ENCODE peak calls at places on chromosomes 5 and 9, in six cellular contexts. L, S, Y, X, H and P are unnamed samples.

GRCh38 chr5:95283761-95284511 is 958 bp downstream of the MCTP1 start:
- DNase-seq in X (peak), L (no peak), H (no peak), Y (peak), S (no peak), P (peak)

GRCh38 chr9:100505564-100506159 is 32.7 kb downstream of the TMEFF1 start:
- DNase-seq in X (peak), S (peak), Y (peak), H (no peak), L (peak), P (peak)

GRCh38 chr5:176447538-176447981 is 625 bp upstream of the FAF2 start:
- DNase-seq in X (no peak), L (no peak), Y (no peak), H (no peak), S (peak), P (peak)

GRCh38 chr5:8897316-8897715 is 648.6 kb downstream of the SEMA5A start:
- DNase-seq in Y (no peak), S (no peak), L (no peak), H (no peak), X (no peak), P (no peak)

GRCh38 chr9:114513050-114513951 is 8.0 kb upstream of the WHRN start:
- DNase-seq in Y (no peak), X (no peak), L (no peak), S (no peak), H (no peak), P (no peak)

GRCh38 chr5:138662599-138662998 is 87.4 kb upstream of the HSPA9 start:
- DNase-seq in Y (no peak), S (no peak), H (no peak), L (no peak), X (no peak), P (no peak)

GRCh38 chr9:84711936-84712335 is 42.4 kb downstream of the NTRK2 start:
- DNase-seq in L (peak), S (no peak), H (peak), X (no peak), Y (peak), P (no peak)

GRCh38 chr5:34789021-34789531 is 49.9 kb upstream of the TTC23L start:
- DNase-seq in X (no peak), Y (peak), L (peak), H (peak), S (no peak), P (no peak)

GRCh38 chr5:180007582-180007981 is 64.0 kb downstream of the RNF130 start:
- DNase-seq in H (no peak), X (no peak), S (no peak), L (no peak), Y (no peak), P (no peak)

GRCh38 chr9:118522093-118523028 is 818.2 kb downstream of the TLR4 start:
- DNase-seq in S (no peak), Y (peak), X (peak), L (peak), H (no peak), P (peak)

GRCh38 chr9:76027426-76027825 is 137.0 kb downstream of the PCSK5 start:
- DNase-seq in L (no peak), Y (no peak), X (no peak), H (no peak), S (no peak), P (no peak)

GRCh38 chr9:88593537-88594185 is 58.7 kb downstream of the NXNL2 start:
- DNase-seq in H (no peak), X (no peak), Y (peak), L (peak), S (peak), P (peak)

GRCh38 chr9:26263451-26263850 is 585.2 kb upstream of the TUSC1 start:
- DNase-seq in S (no peak), L (no peak), X (no peak), H (no peak), Y (no peak), P (no peak)

GRCh38 chr9:7387844-7388243 is 411.7 kb downstream of the DMAC1 start:
- DNase-seq in Y (no peak), X (no peak), S (no peak), L (no peak), H (no peak), P (no peak)

GRCh38 chr5:72510610-72511121 is 3.5 kb upstream of the ZNF366 start:
- DNase-seq in L (peak), S (no peak), X (no peak), Y (peak), H (no peak), P (no peak)

GRCh38 chr9:29861803-29862202 is 2288.5 kb upstream of the C9orf72 start:
- DNase-seq in S (no peak), H (no peak), X (no peak), Y (no peak), L (no peak), P (no peak)

GRCh38 chr5:87541033-87541432 is 128.3 kb upstream of the CCNH start:
- DNase-seq in S (no peak), L (peak), H (peak), Y (peak), X (peak), P (no peak)

GRCh38 chr9:9004844-9005243 is 1205.3 kb upstream of the DMAC1 start:
- DNase-seq in H (no peak), X (no peak), L (no peak), Y (no peak), S (no peak), P (no peak)

GRCh38 chr5:149358294-149358651 is 427 bp downstream of the PCYOX1L start:
- DNase-seq in L (no peak), X (no peak), S (peak), H (no peak), Y (no peak), P (no peak)

GRCh38 chr5:149990518-149991376 is 9.7 kb downstream of the TIGD6 start:
- DNase-seq in H (no peak), X (peak), S (peak), Y (peak), L (peak), P (peak)

GRCh38 chr9:86660146-86660545 is 287.2 kb downstream of the GAS1 start:
- DNase-seq in H (peak), X (no peak), S (no peak), L (peak), Y (peak), P (no peak)

GRCh38 chr9:109733690-109734089 is 46.3 kb upstream of the PALM2AKAP2 start:
- DNase-seq in S (no peak), L (peak), Y (peak), X (no peak), H (peak), P (no peak)

GRCh38 chr5:138597660-138598400 is 22.6 kb upstream of the HSPA9 start:
- DNase-seq in S (no peak), X (no peak), H (no peak), Y (peak), L (peak), P (no peak)

GRCh38 chr9:135960328-135961276 is 571 bp downstream of the UBAC1 start:
- DNase-seq in X (no peak), S (no peak), H (no peak), Y (peak), L (peak), P (no peak)

GRCh38 chr5:146213210-146213838 is 9.9 kb downstream of the RBM27 start:
- DNase-seq in S (no peak), L (peak), X (no peak), Y (peak), H (no peak), P (no peak)

GRCh38 chr9:114426046-114426948 is 38.5 kb upstream of the AKNA start:
- DNase-seq in Y (no peak), H (no peak), L (no peak), S (no peak), X (no peak), P (no peak)

GRCh38 chr5:117889592-117889991 is 1098.8 kb downstream of the DTWD2 start:
- DNase-seq in Y (peak), X (no peak), H (no peak), S (no peak), L (peak), P (no peak)

GRCh38 chr9:27247756-27248155 is 49.2 kb downstream of the EQTN start:
- DNase-seq in S (no peak), L (peak), X (peak), H (peak), Y (peak), P (peak)

DNA sequence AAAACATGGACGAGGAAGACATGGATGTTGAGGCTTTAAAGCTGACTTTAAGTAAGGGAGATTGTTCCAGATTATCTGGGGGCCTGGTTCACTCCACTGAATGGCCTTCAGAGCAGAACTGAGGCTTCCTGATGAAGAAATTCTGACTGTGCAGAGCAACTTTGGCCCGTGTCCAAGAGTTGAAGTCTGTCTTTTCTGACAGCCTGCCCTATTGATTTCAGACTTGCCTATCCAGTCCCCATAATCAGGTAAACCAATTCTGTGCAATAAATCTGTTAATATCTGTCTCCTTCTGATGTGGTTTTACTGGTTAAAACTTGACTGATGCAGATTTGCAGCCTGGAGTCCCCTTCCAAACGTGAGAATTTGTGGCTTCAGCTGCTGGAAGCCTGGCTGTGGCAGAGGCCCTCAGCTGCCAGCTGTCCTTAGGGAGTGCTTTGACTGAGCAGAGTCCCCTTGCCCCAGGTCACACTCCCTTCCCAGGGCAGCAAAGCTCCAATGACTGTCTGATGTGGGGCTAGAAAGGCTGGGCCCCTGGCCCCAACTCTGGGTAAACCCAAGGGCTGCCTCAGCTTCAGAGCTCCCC is 283.9 kb upstream of the ANKRD55 start:
- DNase-seq in Y (peak), L (peak), S (no peak), H (no peak), X (no peak), P (no peak)
- TF ChIP-seq CTCF in Y (no peak), L (no peak), S (no peak), H (no peak), X (no peak), P (no peak)

DNA sequence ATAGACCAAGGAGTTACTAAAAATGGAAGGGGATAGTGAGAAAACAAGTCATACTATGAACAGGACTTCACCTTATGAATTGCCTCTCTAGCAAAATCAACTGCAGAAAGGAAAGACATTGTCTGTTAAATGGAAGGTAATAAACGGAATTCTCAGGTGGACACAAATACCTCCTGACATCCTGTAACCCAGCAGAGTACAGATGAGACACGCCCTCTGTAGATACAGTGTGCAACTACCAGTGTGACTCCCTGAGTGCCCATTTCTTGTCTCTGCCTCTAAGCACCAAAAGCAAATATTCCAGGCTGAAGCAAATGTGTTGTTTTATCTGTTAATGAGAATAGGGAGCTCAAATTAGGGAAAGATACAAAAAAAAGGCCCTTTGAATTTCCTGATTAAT is 12.2 kb upstream of the PLPP1 start:
- DNase-seq in L (no peak), X (no peak), Y (no peak), S (no peak), H (no peak), P (no peak)
- TF ChIP-seq CTCF in L (no peak), X (no peak), Y (no peak), S (no peak), H (no peak), P (no peak)

GRCh38 chr5:140072812-140073211 is 29.7 kb upstream of the NRG2 start:
- DNase-seq in L (no peak), S (no peak), Y (no peak), H (no peak), X (no peak), P (no peak)

GRCh38 chr5:140076788-140077187 is 33.7 kb upstream of the NRG2 start:
- DNase-seq in H (no peak), L (no peak), X (no peak), Y (no peak), S (no peak), P (no peak)

GRCh38 chr5:140076142-140076541 is 33.0 kb upstream of the NRG2 start:
- DNase-seq in Y (no peak), X (no peak), S (no peak), L (no peak), H (no peak), P (no peak)

GRCh38 chr5:140075371-140075770 is 32.3 kb upstream of the NRG2 start:
- DNase-seq in L (peak), Y (peak), S (no peak), H (peak), X (no peak), P (no peak)

GRCh38 chr5:140073296-140073695 is 30.2 kb upstream of the NRG2 start:
- DNase-seq in S (no peak), H (no peak), L (peak), X (no peak), Y (peak), P (no peak)
- TF ChIP-seq CTCF in S (peak), H (no peak), L (peak), X (peak), Y (peak), P (peak)

GRCh38 chr5:152723482-152723881 is 318.4 kb upstream of the NMUR2 start:
- DNase-seq in Y (no peak), L (no peak), X (peak), S (no peak), H (no peak), P (no peak)
- TF ChIP-seq CTCF in Y (no peak), L (no peak), X (peak), S (no peak), H (no peak), P (no peak)

GRCh38 chr9:129839324-129840023 is 4.2 kb downstream of the USP20 start:
- DNase-seq in Y (peak), L (peak), X (no peak), S (no peak), H (no peak), P (no peak)

GRCh38 chr9:129840024-129840423 is 4.8 kb downstream of the USP20 start:
- DNase-seq in L (no peak), H (no peak), Y (no peak), S (peak), X (no peak), P (no peak)

GRCh38 chr9:129841071-129841470 is 5.8 kb downstream of the USP20 start:
- DNase-seq in L (no peak), X (no peak), Y (no peak), H (no peak), S (no peak), P (no peak)

GRCh38 chr9:129836342-129837007 is 1.2 kb downstream of the USP20 start:
- DNase-seq in Y (no peak), H (no peak), X (no peak), L (no peak), S (peak), P (peak)

DNA sequence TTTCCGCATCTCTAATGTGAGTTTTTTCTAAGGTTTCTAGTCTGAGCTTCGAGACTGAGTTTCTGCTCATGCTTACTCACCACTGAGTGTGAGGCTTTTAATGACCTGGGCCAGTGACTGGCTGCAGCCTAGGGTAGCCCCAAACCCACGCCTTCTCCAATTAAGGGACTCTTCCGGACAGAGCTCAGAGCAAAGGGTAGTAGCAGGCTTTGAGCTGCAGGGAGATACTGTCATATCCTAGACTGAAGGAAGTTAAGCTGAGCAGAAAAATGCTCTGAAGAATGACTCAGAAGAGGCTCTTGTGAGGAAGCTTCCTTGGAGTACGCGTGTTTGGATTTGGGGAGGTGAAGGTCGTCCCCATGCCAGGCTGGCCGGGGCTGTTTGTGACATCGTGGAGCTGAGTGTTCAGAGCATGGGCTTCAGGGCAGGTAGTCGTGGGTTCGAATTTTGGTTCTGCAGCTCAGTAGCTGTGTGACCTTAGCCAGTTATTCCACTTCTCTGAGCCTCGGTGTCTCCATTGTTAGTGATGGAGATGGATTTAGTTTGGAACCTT is 3.5 kb downstream of the USP20 start:
- DNase-seq in L (peak), Y (peak), H (peak), S (no peak), X (no peak), P (no peak)
- TF ChIP-seq CTCF in L (no peak), Y (no peak), H (no peak), S (no peak), X (no peak), P (no peak)

GRCh38 chr9:95422650-95423049 is 94.1 kb downstream of the PTCH1 start:
- DNase-seq in S (no peak), H (no peak), X (no peak), L (no peak), Y (no peak), P (no peak)
- TF ChIP-seq CTCF in S (no peak), H (no peak), X (no peak), L (no peak), Y (no peak), P (no peak)

DNA sequence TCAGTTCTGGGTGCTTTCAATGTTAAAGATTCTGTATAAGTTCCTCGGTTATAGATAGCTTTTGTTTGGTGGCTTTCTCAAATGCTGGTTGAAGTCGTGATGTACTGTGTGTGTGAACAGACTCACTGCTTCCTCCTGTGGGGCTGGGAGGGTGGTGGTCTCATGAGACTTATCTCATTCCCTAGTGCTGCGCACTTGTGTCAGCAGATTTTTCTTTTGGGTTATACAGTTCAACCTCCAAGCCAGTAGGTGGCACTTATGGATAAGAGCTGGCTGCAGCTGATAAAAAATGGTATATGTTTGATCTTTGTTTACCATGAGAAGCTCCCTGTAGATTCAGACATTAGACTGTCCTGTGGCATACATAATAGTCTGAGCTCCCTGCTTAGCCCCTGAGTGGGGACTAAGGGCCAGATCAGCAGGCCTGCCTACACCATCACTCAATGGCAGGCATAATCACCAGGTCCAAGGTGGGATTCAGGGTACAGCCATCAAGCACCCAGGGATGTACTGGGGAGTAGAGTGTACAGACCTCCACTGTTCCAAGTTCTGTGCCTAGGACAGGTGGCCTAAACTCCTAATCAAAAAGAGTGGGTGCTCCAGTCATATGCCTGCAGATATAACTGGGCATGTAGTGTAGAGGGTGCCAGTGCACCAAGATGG is 174.2 kb downstream of the OXCT1 start:
- DNase-seq in S (no peak), X (peak), H (no peak), L (peak), Y (peak), P (no peak)
- TF ChIP-seq CTCF in S (no peak), X (peak), H (peak), L (peak), Y (peak), P (no peak)

GRCh38 chr9:126365780-126366179 is 39.2 kb downstream of the MVB12B start:
- DNase-seq in X (no peak), Y (no peak), S (no peak), L (no peak), H (no peak), P (no peak)
- TF ChIP-seq CTCF in X (peak), Y (no peak), S (no peak), L (no peak), H (no peak), P (no peak)

DNA sequence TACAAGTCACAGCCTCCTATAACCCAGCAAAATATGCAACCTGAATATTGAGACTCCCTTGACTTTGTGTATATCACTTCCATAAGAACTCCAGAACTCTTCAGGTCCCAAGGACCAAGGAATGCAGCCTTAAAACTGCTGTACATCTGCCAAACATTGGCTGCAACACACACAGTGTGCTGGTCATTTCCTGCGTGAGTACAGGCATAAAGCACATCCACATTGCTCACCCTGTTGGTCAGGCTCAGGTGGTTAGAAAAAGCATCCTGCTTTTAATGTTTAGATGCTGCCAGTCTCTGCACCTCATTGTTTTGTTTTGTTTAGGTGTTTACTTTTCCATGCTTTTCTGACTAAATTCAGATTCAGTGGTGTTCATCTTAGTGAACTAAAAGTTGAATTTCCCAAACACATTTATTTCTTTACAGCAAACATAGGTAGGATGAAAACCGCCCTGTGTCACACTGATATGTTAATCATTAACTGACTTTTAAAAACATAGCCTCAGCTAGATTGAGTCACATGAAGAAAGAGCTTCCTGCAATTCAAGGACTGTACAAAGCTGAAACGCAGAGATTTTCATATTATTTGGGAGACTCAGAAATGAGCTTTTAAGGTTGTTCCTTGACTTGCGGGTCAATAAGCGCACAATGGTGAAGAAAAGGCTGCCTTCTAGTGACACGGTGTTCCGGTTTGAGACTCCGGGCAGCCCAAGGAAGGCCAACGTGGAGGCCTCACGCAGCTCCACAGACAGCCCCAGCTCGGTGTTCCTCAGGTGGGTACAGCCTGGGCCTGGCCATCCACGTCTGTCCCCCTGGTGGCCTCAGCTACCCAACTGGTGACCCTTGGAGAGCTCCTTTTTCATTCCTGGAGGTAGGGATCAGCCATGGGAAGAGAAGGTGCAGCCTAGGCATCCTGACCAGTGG is 52.2 kb upstream of the GRAMD2B start:
- DNase-seq in S (no peak), H (no peak), X (peak), L (peak), Y (peak), P (no peak)
- TF ChIP-seq CTCF in S (no peak), H (no peak), X (peak), L (no peak), Y (no peak), P (no peak)